ENCODE peak calls at places on chromosomes 16 and 17, in seven cellular contexts. Q is stimulated activated CD8-positive, alpha-beta memory T cell treated with anti-CD3 and anti-CD28 coated beads, Interleukin-4, amount 100 ng/mL, for 1 hour; X is MM.1S; N is NCI-H1694; S is stimulated activated CD4-positive, alpha-beta T cell treated with anti-CD3 and anti-CD28 coated beads, Interleukin-4, amount 100 ng/mL, for 4 hours; F is omental fat pad; G is fibroblast of the aortic adventitia. J is an unnamed sample.
A peak's percentile ranks its signal among the peaks of the same experiment; 100 is the strongest.

GRCh38 chr16:29321000-29321393 is 85.5 kb downstream of the NPIPB11 start:
- DNase-seq in Q (no peak), X (no peak), N (no peak), S (no peak), F (no peak), G (no peak), J (no peak)

GRCh38 chr16:85392756-85393673 is 220.1 kb upstream of the GSE1 start:
- DNase-seq in Q (no peak), X (no peak), N (no peak), S (no peak), F (no peak), G (no peak), J (no peak)

GRCh38 chr17:28792877-28793666 is 49.3 kb downstream of the TRAF4 start:
- DNase-seq in Q (no peak), X (no peak), N (no peak), S (no peak), F (no peak), G (peak; percentile 4), J (no peak)

GRCh38 chr16:81544691-81545365 is 100.2 kb downstream of the CMIP start:
- DNase-seq in Q (no peak), X (no peak), N (no peak), S (no peak), F (no peak), G (peak; percentile 64), J (no peak)

GRCh38 chr17:74118504-74118903 is 85.0 kb upstream of the RPL38 start:
- DNase-seq in Q (no peak), X (no peak), N (no peak), S (no peak), F (no peak), G (no peak), J (no peak)

GRCh38 chr17:61517265-61517664 is 65.0 kb downstream of the TBX4 start:
- DNase-seq in Q (no peak), X (no peak), N (no peak), S (no peak), F (no peak), G (no peak), J (no peak)

GRCh38 chr17:75941442-75941819 is 589 bp upstream of the FBF1 start:
- DNase-seq in Q (no peak), X (no peak), N (no peak), S (no peak), F (no peak), G (no peak), J (no peak)

GRCh38 chr17:65101371-65101770 is 35.8 kb upstream of the RGS9 start:
- DNase-seq in Q (no peak), X (no peak), N (no peak), S (no peak), F (no peak), G (no peak), J (no peak)

GRCh38 chr16:58086381-58087208 is 42.6 kb downstream of the CFAP20 start:
- DNase-seq in Q (no peak), X (no peak), N (no peak), S (no peak), F (no peak), G (no peak), J (no peak)

GRCh38 chr17:68456529-68457167 is 648 bp downstream of the WIPI1 start:
- DNase-seq in Q (no peak), X (peak; percentile 36), N (peak; percentile 22), S (no peak), F (peak; percentile 28), G (peak; percentile 90), J (no peak)

GRCh38 chr17:77792626-77793025 is 165.9 kb upstream of the TNRC6C start:
- DNase-seq in Q (no peak), X (no peak), N (no peak), S (no peak), F (no peak), G (no peak), J (no peak)

GRCh38 chr16:8720080-8720966 is 45.9 kb downstream of the ABAT start:
- DNase-seq in Q (no peak), X (no peak), N (no peak), S (no peak), F (no peak), G (no peak), J (no peak)

GRCh38 chr16:4696905-4697866 is 3.8 kb downstream of the NUDT16L1 start:
- DNase-seq in Q (no peak), X (no peak), N (no peak), S (no peak), F (no peak), G (no peak), J (no peak)

GRCh38 chr16:66874079-66874775 is 6.1 kb upstream of the PDP2 start:
- DNase-seq in Q (no peak), X (no peak), N (no peak), S (no peak), F (no peak), G (peak; percentile 65), J (no peak)

GRCh38 chr16:65223335-65223734 is 101.5 kb upstream of the CDH11 start:
- DNase-seq in Q (no peak), X (no peak), N (no peak), S (no peak), F (no peak), G (no peak), J (no peak)

GRCh38 chr17:57641761-57642160 is 103.3 kb downstream of the CCDC182 start:
- DNase-seq in Q (no peak), X (no peak), N (no peak), S (no peak), F (no peak), G (no peak), J (no peak)

GRCh38 chr16:87323727-87324410 is 6.7 kb upstream of the C16orf95 start:
- DNase-seq in Q (no peak), X (no peak), N (no peak), S (no peak), F (no peak), G (no peak), J (no peak)

GRCh38 chr17:76561799-76562268 is 22.0 kb downstream of the PRCD start:
- DNase-seq in Q (no peak), X (no peak), N (no peak), S (no peak), F (no peak), G (peak; percentile 46), J (no peak)

GRCh38 chr17:82236142-82236971 is 7.5 kb downstream of the SLC16A3 start:
- DNase-seq in Q (no peak), X (peak; percentile 48), N (peak; percentile 78), S (peak; percentile 73), F (no peak), G (no peak), J (peak; percentile 58)

GRCh38 chr17:7560172-7561027 is 1.3 kb upstream of the SENP3 start:
- DNase-seq in Q (no peak), X (peak; percentile 75), N (peak; percentile 12), S (peak; percentile 54), F (no peak), G (peak; percentile 59), J (no peak)

GRCh38 chr16:57725077-57725953 is 10.3 kb upstream of the KATNB1 start:
- DNase-seq in Q (no peak), X (no peak), N (peak; percentile 8), S (no peak), F (no peak), G (no peak), J (no peak)

GRCh38 chr16:22912654-22913053 is 98.7 kb downstream of the HS3ST2 start:
- DNase-seq in Q (no peak), X (no peak), N (no peak), S (no peak), F (no peak), G (no peak), J (no peak)

GRCh38 chr16:2952679-2953078 is 11.4 kb upstream of the KREMEN2 start:
- DNase-seq in Q (no peak), X (peak; percentile 55), N (no peak), S (no peak), F (no peak), G (no peak), J (no peak)

GRCh38 chr17:56929362-56929969 is 15.6 kb upstream of the TRIM25 start:
- DNase-seq in Q (no peak), X (no peak), N (no peak), S (no peak), F (no peak), G (no peak), J (no peak)

GRCh38 chr17:67245694-67246397 is 850 bp upstream of the HELZ start:
- DNase-seq in Q (no peak), X (no peak), N (no peak), S (peak; percentile 47), F (no peak), G (no peak), J (peak; percentile 20)

GRCh38 chr16:86679490-86679889 is 101.1 kb downstream of the FOXL1 start:
- DNase-seq in Q (no peak), X (no peak), N (no peak), S (no peak), F (no peak), G (no peak), J (no peak)

GRCh38 chr16:84367297-84367680 is 1.0 kb upstream of the ATP2C2 start:
- DNase-seq in Q (no peak), X (no peak), N (no peak), S (no peak), F (no peak), G (no peak), J (no peak)

GRCh38 chr17:73334771-73335513 is 23.1 kb upstream of the CDC42EP4 start:
- DNase-seq in Q (no peak), X (no peak), N (no peak), S (no peak), F (no peak), G (no peak), J (no peak)